ENCODE peak calls at places on chromosomes 6 and 20, in six cellular contexts. Q, M, Z, T, A and P are unnamed samples.

GRCh38 chr6:15026832-15027231 is 219.0 kb upstream of the JARID2 start:
- DNase-seq in M (peak), T (no peak), A (no peak), Z (peak), Q (peak), P (no peak)

GRCh38 chr20:47070176-47070575 is 175.5 kb downstream of the EYA2 start:
- DNase-seq in T (no peak), Z (no peak), Q (no peak), M (peak), A (no peak), P (no peak)

GRCh38 chr6:87139236-87139635 is 16.1 kb upstream of the ZNF292 start:
- DNase-seq in Z (peak), T (no peak), A (peak), M (peak), Q (peak), P (peak)

GRCh38 chr6:168333039-168333438 is 13.5 kb upstream of the DACT2 start:
- DNase-seq in Z (peak), Q (peak), M (no peak), T (no peak), A (peak), P (peak)

GRCh38 chr6:3118353-3119039 is at the start of gene BPHL:
- DNase-seq in Q (peak), Z (peak), M (peak), A (peak), T (peak), P (peak)

GRCh38 chr6:135182993-135183531 is 2.0 kb downstream of the MYB start:
- DNase-seq in Q (no peak), M (no peak), A (peak), T (no peak), Z (no peak), P (peak)

GRCh38 chr6:89670935-89671565 is 32.5 kb upstream of the LYRM2 start:
- DNase-seq in A (no peak), Q (no peak), M (no peak), Z (no peak), T (no peak), P (no peak)

GRCh38 chr20:62286493-62287064 is 16.2 kb upstream of the ADRM1 start:
- DNase-seq in M (no peak), T (no peak), A (no peak), Q (no peak), Z (no peak), P (no peak)

GRCh38 chr6:11460001-11460668 is 77.4 kb upstream of the TMEM170B start:
- DNase-seq in T (peak), Q (no peak), Z (peak), M (peak), A (no peak), P (no peak)

GRCh38 chr20:41418031-41418430 is 51.4 kb upstream of the EMILIN3 start:
- DNase-seq in Z (no peak), A (no peak), T (no peak), M (no peak), Q (no peak), P (no peak)

GRCh38 chr6:121732641-121733040 is 297.2 kb downstream of the GJA1 start:
- DNase-seq in Z (no peak), A (no peak), Q (no peak), M (peak), T (no peak), P (no peak)
- TF ChIP-seq BHLHE40 in Z (no peak), A (no peak), Q (no peak), M (no peak), T (no peak), P (no peak)

DNA sequence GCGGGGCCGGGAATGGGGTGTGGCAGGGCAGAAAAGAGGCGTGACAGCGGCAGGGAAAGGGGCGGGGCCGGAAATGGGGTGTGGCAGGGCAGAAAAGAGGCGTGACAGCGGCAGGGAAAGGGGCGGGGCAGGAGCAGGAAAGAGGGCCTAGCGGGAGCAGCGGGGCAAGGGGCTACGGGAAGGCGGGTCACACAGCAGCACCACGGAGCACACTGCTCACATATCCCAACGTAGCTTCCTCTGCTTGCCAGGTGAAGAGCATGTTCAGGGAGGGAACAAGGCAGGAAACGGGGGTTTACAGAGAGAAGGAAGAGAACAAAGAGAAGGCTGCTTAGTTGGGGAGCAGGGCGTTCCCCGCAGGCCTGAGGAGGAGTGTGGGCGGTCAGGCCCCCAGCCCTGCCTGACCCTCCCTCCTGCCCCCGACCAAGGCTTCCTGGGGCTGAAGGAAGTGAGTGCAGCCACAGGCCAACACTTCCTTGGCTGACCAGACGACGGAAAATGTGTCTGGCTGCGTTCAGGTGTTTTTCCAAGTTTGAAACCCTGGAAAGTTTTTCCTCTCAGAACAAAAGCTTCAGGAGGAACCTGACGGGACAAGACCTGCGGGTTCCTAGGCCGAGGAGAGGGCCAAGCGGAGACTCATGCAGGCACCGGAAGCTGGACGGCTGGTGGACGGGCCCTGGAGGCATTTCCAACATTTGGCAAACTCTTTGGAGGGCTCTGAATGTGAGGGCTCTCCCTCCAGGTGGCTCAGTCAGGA is 13.8 kb downstream of the UCKL1 start:
- DNase-seq in Q (no peak), T (no peak), Z (peak), A (peak), M (peak), P (peak)
- TF ChIP-seq BHLHE40 in Q (no peak), T (no peak), Z (no peak), A (no peak), M (no peak), P (no peak)

GRCh38 chr20:51360451-51361230 is 181.9 kb downstream of the NFATC2 start:
- DNase-seq in M (peak), Q (no peak), T (no peak), Z (peak), A (no peak), P (no peak)
- TF ChIP-seq BHLHE40 in M (peak), Q (no peak), T (no peak), Z (no peak), A (no peak), P (no peak)

GRCh38 chr20:34540596-34541263 is 17.8 kb upstream of the MAP1LC3A start:
- DNase-seq in Z (no peak), Q (no peak), A (no peak), M (no peak), T (no peak), P (no peak)

GRCh38 chr20:34537651-34538050 is 20.9 kb upstream of the MAP1LC3A start:
- DNase-seq in T (no peak), Z (no peak), A (no peak), M (no peak), Q (no peak), P (no peak)

GRCh38 chr20:34536798-34537394 is 20.7 kb downstream of the DYNLRB1 start:
- DNase-seq in T (no peak), M (no peak), Z (peak), Q (peak), A (peak), P (peak)

GRCh38 chr20:34539756-34540155 is 18.8 kb upstream of the MAP1LC3A start:
- DNase-seq in A (no peak), M (no peak), Z (no peak), Q (no peak), T (no peak), P (no peak)

GRCh38 chr20:34538671-34539123 is 19.8 kb upstream of the MAP1LC3A start:
- DNase-seq in Q (peak), T (no peak), Z (peak), M (peak), A (peak), P (peak)
- TF ChIP-seq BHLHE40 in Q (peak), T (no peak), Z (no peak), M (no peak), A (no peak), P (no peak)

GRCh38 chr6:104689551-104690205 is 170.0 kb downstream of the HACE1 start:
- DNase-seq in Z (no peak), M (peak), A (no peak), T (no peak), Q (no peak), P (no peak)
- TF ChIP-seq BHLHE40 in Z (no peak), M (no peak), A (no peak), T (no peak), Q (no peak), P (no peak)

DNA sequence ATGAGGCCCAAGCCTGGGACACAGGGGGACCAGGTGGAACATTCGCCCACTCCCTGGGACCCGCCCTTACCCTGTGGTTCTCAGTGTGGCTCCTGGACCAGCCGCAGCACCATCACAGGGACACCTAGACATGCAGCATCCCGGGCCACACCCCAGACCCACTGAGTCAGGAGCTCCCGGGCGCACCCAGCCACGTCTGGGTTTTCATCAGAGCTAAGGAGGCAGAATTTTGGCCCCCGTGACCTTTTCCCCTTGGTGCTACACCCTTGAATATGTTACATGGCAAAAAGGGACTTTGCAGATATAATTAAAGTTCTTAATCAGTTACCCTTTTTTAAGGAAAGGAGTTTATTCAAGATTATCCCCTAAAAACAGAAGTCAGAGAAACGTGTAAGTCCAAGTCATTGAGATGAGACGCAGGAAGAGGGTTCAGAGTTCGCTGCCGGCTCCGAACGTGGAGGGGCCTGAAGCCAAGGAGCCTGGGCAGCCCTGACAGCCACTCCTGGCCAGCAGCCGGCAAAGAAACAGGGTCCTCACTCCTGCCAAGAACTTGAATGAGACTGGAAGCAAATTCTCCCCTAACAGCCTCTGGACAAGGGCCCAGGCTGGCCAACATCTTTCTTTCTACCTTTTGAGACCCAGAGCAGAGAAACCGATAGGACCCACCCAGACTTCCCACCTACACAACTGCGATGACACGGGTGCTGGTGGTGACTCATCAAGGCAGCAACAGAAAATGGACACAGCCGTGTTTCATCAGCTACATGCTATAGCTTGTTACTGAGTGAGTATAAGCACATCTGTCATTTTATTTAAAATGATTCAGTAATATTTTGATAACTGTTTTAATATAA is 25.3 kb downstream of the BFSP1 start:
- DNase-seq in Z (no peak), A (peak), M (peak), Q (peak), T (no peak), P (no peak)
- TF ChIP-seq BHLHE40 in Z (no peak), A (no peak), M (no peak), Q (no peak), T (no peak), P (no peak)